ENCODE peak calls at places on chromosomes 7 and 10, in six cellular contexts. B is HEK293T, H is WTC11, R is K562, Y is HCT116, L is GM12878. M is an unnamed sample.

GRCh38 chr10:61554925-61555324 is 101.7 kb upstream of the TMEM26 start:
- DNase-seq in L (no peak), H (no peak), R (no peak), Y (no peak), B (no peak), M (no peak)

GRCh38 chr7:41943098-41943577 is 240.2 kb upstream of the INHBA start:
- DNase-seq in L (peak), R (peak), H (peak), B (peak), Y (peak), M (peak)

GRCh38 chr7:138872576-138872975 is 74.6 kb upstream of the ATP6V0A4 start:
- DNase-seq in Y (peak), H (no peak), R (no peak), L (no peak), B (no peak), M (no peak)

GRCh38 chr7:33841031-33841430 is 64.3 kb upstream of the BMPER start:
- DNase-seq in L (no peak), R (no peak), H (no peak), Y (no peak), B (no peak), M (no peak)

GRCh38 chr10:100970076-100970913 is 991 bp downstream of the SEMA4G start:
- DNase-seq in R (peak), H (peak), Y (peak), L (no peak), B (peak), M (peak)

GRCh38 chr7:151404216-151405011 is 5.4 kb downstream of the WDR86 start:
- DNase-seq in L (no peak), B (no peak), H (no peak), R (peak), Y (peak), M (no peak)

GRCh38 chr10:124719213-124719851 is 24.8 kb downstream of the FAM53B start:
- DNase-seq in L (peak), H (no peak), Y (no peak), B (no peak), R (peak), M (no peak)

GRCh38 chr7:134693256-134693655 is 46.6 kb downstream of the BPGM start:
- DNase-seq in Y (no peak), H (no peak), R (no peak), L (no peak), B (no peak), M (no peak)

GRCh38 chr7:134873253-134873652 is 93.8 kb downstream of the CALD1 start:
- DNase-seq in B (no peak), R (no peak), Y (no peak), L (no peak), H (no peak), M (no peak)

GRCh38 chr10:113304726-113305125 is 248.1 kb upstream of the HABP2 start:
- DNase-seq in R (no peak), H (no peak), B (no peak), Y (no peak), L (no peak), M (peak)

GRCh38 chr7:816751-817671 is 15.3 kb upstream of the SUN1 start:
- DNase-seq in Y (no peak), R (peak), B (peak), L (no peak), H (peak), M (no peak)

GRCh38 chr10:103929396-103929921 is 11.5 kb upstream of the STN1 start:
- DNase-seq in Y (no peak), B (no peak), H (no peak), R (no peak), L (no peak), M (no peak)

GRCh38 chr10:126533644-126534043 is 136.8 kb downstream of the C10orf90 start:
- DNase-seq in H (no peak), L (no peak), Y (no peak), R (no peak), B (no peak), M (no peak)

GRCh38 chr10:17643339-17643754 is 604 bp upstream of the STAM start:
- DNase-seq in B (peak), H (peak), Y (no peak), L (no peak), R (no peak), M (peak)

GRCh38 chr7:25894002-25894901 is 257.7 kb upstream of the NFE2L3 start:
- DNase-seq in Y (peak), R (peak), L (peak), B (no peak), H (peak), M (peak)

GRCh38 chr7:138948403-138948802 is 32.8 kb downstream of the KIAA1549 start:
- DNase-seq in L (peak), B (no peak), Y (no peak), H (no peak), R (no peak), M (no peak)

GRCh38 chr7:12524794-12525386 is 45.6 kb upstream of the SCIN start:
- DNase-seq in Y (peak), R (peak), B (peak), L (peak), H (no peak), M (peak)

GRCh38 chr7:156684661-156685060 is 44.1 kb downstream of the RNF32 start:
- DNase-seq in Y (no peak), L (no peak), H (no peak), R (no peak), B (no peak), M (no peak)

GRCh38 chr7:83211685-83212084 is 49.0 kb upstream of the PCLO start:
- DNase-seq in R (no peak), B (no peak), Y (no peak), L (no peak), H (no peak), M (no peak)

GRCh38 chr10:130902929-130903328 is 408.6 kb downstream of the TCERG1L start:
- DNase-seq in R (no peak), Y (no peak), H (no peak), L (no peak), B (no peak), M (no peak)

GRCh38 chr10:61961278-61961677 is 59.8 kb downstream of the ARID5B start:
- DNase-seq in L (peak), H (no peak), B (no peak), Y (no peak), R (no peak), M (no peak)

GRCh38 chr10:14486777-14487510 is 156.2 kb upstream of the FRMD4A start:
- DNase-seq in R (no peak), H (no peak), Y (no peak), L (no peak), B (no peak), M (no peak)

GRCh38 chr10:29688230-29688634 is 53.5 kb upstream of the SVIL start:
- DNase-seq in B (no peak), H (peak), Y (peak), L (no peak), R (no peak), M (no peak)

GRCh38 chr7:128867842-128868623 is 5.4 kb downstream of the ATP6V1F start:
- DNase-seq in R (no peak), H (no peak), Y (no peak), B (no peak), L (no peak), M (no peak)

GRCh38 chr10:97081621-97082235 is 104.0 kb downstream of the SLIT1 start:
- DNase-seq in B (peak), R (peak), H (peak), L (no peak), Y (peak), M (peak)

GRCh38 chr10:31709501-31709900 is 219.1 kb downstream of the ARHGAP12 start:
- DNase-seq in B (no peak), R (no peak), H (no peak), L (no peak), Y (no peak), M (no peak)

GRCh38 chr10:46217749-46218453 is 68.9 kb upstream of the ANTXRL start:
- DNase-seq in L (no peak), H (no peak), Y (no peak), R (no peak), B (no peak), M (no peak)

GRCh38 chr7:18511351-18511750 is 15.8 kb downstream of the HDAC9 start:
- DNase-seq in R (no peak), B (no peak), H (no peak), Y (no peak), L (no peak), M (no peak)

GRCh38 chr10:56547163-56547562 is 186.1 kb upstream of the ZWINT start:
- DNase-seq in R (no peak), Y (no peak), B (no peak), H (no peak), L (no peak), M (no peak)

GRCh38 chr10:64430690-64431323 is 909.6 kb downstream of the REEP3 start:
- DNase-seq in R (peak), B (peak), L (no peak), Y (peak), H (peak), M (peak)

GRCh38 chr10:24866615-24867583 is 85.5 kb downstream of the PRTFDC1 start:
- DNase-seq in Y (no peak), L (no peak), B (peak), R (peak), H (peak), M (peak)

GRCh38 chr10:6336013-6336412 is 133.3 kb downstream of the PFKFB3 start:
- DNase-seq in B (no peak), R (no peak), H (no peak), L (no peak), Y (no peak), M (no peak)

GRCh38 chr7:30285531-30286284 is 1.3 kb downstream of the ZNRF2 start:
- DNase-seq in L (no peak), R (peak), H (peak), B (no peak), Y (no peak), M (peak)

GRCh38 chr10:125002044-125002422 is 60.1 kb downstream of the ZRANB1 start:
- DNase-seq in Y (no peak), L (no peak), B (no peak), R (no peak), H (no peak), M (no peak)

GRCh38 chr10:24914148-24914547 is 38.3 kb downstream of the PRTFDC1 start:
- DNase-seq in R (no peak), B (no peak), H (no peak), Y (no peak), L (no peak), M (no peak)

GRCh38 chr10:32946108-32946507 is 11.9 kb downstream of the ITGB1 start:
- DNase-seq in R (no peak), L (no peak), Y (no peak), H (no peak), B (no peak), M (no peak)

DNA sequence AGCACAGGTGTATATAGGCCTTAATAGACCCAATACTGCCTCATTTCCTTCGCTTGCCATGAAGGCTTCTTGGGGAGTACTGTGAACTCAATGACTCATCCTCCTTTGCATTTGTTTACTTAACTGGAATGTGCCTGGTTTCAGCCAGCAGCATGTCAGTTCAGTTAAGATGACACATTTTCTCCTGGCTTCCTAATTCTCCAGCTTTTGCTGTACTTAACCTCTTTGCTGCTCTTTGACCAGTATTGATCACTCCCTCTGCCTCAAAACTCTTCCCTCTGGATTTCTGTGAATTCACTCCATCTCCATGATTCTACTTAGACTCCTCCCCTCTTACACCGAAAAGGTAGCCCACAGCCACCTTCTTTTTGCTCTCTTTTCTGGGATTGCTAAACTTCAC is 135.7 kb downstream of the MAGI2 start:
- DNase-seq in H (no peak), L (no peak), Y (peak), R (no peak), B (peak), M (peak)
- TF ChIP-seq SP1 in H (no peak), L (no peak), Y (peak), R (no peak), B (no peak), M (no peak)

GRCh38 chr10:98555011-98555619 is 108.4 kb upstream of the HPS1 start:
- DNase-seq in L (no peak), Y (no peak), R (no peak), H (no peak), B (peak), M (no peak)
- TF ChIP-seq SP1 in L (no peak), Y (no peak), R (no peak), H (no peak), B (no peak), M (no peak)

GRCh38 chr7:88967432-88967831 is 171.9 kb upstream of the TEX47 start:
- DNase-seq in Y (no peak), B (no peak), R (no peak), L (no peak), H (no peak), M (no peak)
- TF ChIP-seq SP1 in Y (no peak), B (no peak), R (no peak), L (no peak), H (no peak), M (no peak)

DNA sequence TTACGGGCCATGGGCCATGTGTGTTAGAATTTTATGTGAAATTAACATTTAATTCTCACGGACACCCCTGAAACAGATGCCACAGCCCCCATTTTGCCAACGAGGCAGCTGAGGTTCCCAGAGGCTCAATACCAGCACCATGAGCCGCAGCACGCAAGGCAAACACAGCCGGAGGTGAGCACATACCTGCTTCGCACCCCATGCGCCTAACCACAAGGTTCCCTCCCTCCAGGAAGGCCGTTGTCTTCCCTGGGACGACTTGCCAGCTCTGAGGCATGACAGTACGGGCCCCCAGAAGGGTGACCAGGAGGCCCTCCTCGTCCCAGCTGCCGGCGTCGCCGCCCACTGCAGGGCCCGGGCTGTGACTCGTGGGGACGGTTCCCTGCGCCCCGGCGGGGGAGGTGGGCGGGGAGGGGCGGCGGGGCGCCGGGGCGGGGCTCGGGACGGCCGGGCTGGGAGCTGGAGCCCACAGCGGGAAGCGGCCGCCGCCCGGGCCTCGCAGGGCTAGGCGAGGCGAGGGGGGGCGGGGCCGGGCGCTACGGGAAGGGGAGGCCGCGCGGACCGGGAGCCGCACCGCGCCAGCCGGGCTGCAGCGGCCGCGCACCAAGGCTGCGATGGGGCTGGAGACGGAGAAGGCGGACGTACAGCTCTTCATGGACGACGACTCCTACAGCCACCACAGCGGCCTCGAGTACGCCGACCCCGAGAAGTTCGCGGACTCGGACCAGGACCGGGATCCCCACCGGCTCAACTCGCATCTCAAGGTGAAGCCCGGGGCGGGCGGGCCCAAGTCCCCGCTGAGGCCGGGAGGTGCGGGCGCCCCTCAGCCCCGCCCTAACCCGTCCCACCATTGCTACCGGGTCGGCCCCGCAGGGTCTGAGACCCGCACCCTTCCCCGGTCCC is at the start of gene CAV2:
- DNase-seq in B (peak), R (peak), Y (peak), L (no peak), H (peak), M (no peak)
- TF ChIP-seq SP1 in B (no peak), R (no peak), Y (peak), L (no peak), H (no peak), M (no peak)

GRCh38 chr7:2012044-2012900 is 220.5 kb downstream of the MAD1L1 start:
- DNase-seq in B (no peak), L (no peak), H (no peak), Y (no peak), R (no peak), M (no peak)

GRCh38 chr7:2011266-2012043 is 221.3 kb downstream of the MAD1L1 start:
- DNase-seq in L (no peak), R (no peak), B (no peak), Y (no peak), H (no peak), M (no peak)

GRCh38 chr7:2014391-2015241 is 218.1 kb downstream of the MAD1L1 start:
- DNase-seq in B (no peak), Y (no peak), R (no peak), H (peak), L (no peak), M (no peak)

GRCh38 chr7:2013381-2014311 is 219.1 kb downstream of the MAD1L1 start:
- DNase-seq in Y (no peak), R (no peak), L (no peak), B (no peak), H (peak), M (no peak)

DNA sequence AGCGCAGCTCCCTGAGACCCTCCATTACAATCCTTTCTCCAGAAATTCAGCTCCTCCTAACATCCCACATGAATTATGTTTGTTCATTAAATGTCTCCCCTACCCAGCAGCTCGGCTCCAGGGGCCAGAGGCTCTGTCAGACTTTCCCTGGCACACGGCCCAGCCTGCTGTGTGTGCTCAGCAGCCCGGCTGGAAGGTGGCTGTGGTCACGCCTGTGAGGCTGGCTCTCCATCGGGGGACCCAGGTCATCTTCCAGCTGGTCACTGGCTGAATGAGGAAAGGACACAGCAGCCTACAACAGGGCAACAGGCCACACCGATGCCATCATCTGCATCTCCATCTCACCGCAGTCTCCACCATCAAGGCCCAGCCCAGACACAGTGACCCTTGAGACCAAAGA is 219.8 kb downstream of the MAD1L1 start:
- DNase-seq in R (no peak), Y (no peak), H (no peak), B (no peak), L (no peak), M (no peak)
- TF ChIP-seq SP1 in R (no peak), Y (no peak), H (no peak), B (no peak), L (no peak), M (no peak)

DNA sequence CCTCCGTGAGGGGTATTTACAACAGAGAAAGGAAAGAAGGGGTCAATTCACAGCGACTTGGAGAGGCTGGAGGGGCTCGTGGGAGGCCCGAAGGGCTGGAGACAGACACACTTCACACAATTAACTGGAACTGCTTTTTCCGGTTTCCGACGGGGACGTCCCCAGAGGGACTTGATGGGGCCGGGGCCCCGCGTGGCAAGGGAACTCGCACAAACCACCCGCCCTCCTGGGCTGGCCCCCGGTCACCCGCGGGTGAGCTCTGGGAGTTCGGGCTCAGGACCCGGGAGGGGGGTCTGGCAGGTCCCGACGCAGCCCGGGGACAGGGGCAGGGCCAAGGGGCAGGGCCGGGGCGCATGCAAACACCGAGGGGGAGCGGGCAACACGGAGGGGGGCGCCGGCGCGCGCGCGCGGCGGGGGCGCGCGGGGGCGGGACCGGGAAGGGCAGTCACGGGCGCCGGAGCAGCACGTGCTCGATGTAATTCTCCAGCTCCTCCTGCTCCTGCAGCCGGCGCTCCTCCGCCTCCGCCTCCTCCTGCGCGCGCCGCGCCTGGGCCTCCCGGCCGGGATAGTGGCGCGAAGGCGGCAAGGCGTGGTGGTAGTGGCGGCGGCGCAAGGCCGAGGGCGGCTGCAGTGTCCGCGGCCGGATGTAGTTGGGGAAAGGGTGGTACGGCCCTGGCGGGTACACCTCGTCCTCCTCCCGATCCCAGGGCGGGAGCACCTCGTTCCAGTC is 2.7 kb downstream of the VGF start:
- DNase-seq in H (peak), Y (no peak), R (peak), B (peak), L (no peak), M (no peak)
- TF ChIP-seq SP1 in H (peak), Y (no peak), R (no peak), B (no peak), L (no peak), M (no peak)

M was measured in HepG2.